ENCODE peak calls at places on chromosomes 16 and 17, in four cellular contexts. L, I, K and Y are unnamed samples.

GRCh38 chr16:81951564-81951963 is 59.7 kb downstream of the SDR42E1 start:
- DNase-seq in L (no peak), I (no peak), K (no peak), Y (no peak)

GRCh38 chr17:52648995-52649394 is 490.5 kb upstream of the CA10 start:
- DNase-seq in L (no peak), I (no peak), K (no peak), Y (no peak)

GRCh38 chr17:5784791-5785190 is 200.5 kb upstream of the NLRP1 start:
- DNase-seq in L (no peak), I (no peak), K (no peak), Y (no peak)

GRCh38 chr17:38872671-38873385 is 3.0 kb downstream of the LASP1 start:
- DNase-seq in L (no peak), I (no peak), K (no peak), Y (no peak)

GRCh38 chr16:55480228-55480655 is 1.2 kb downstream of the MMP2 start:
- DNase-seq in L (no peak), I (peak), K (peak), Y (no peak)

GRCh38 chr16:8893426-8893825 is 11.3 kb downstream of the LITAFD start:
- DNase-seq in L (no peak), I (no peak), K (no peak), Y (no peak)

GRCh38 chr16:46822270-46822669 is 8.7 kb downstream of the C16orf87 start:
- DNase-seq in L (no peak), I (no peak), K (peak), Y (no peak)

GRCh38 chr16:5188318-5189025 is 90.9 kb upstream of the EEF2KMT start:
- DNase-seq in L (no peak), I (no peak), K (no peak), Y (no peak)

GRCh38 chr16:73190688-73191087 is 142.8 kb upstream of the ZFHX3 start:
- DNase-seq in L (no peak), I (no peak), K (no peak), Y (no peak)

GRCh38 chr17:58236394-58236793 is 2.0 kb upstream of the LPO start:
- DNase-seq in L (no peak), I (no peak), K (no peak), Y (no peak)

GRCh38 chr17:68398731-68399637 is 58.3 kb downstream of the WIPI1 start:
- DNase-seq in L (peak), I (peak), K (peak), Y (no peak)

GRCh38 chr16:67294927-67295326 is 15.6 kb downstream of the PLEKHG4 start:
- DNase-seq in L (no peak), I (no peak), K (no peak), Y (no peak)

GRCh38 chr17:57269598-57270255 is 13.4 kb downstream of the MSI2 start:
- DNase-seq in L (no peak), I (no peak), K (no peak), Y (no peak)

GRCh38 chr16:4869147-4869790 is 22.0 kb downstream of the UBN1 start:
- DNase-seq in L (no peak), I (no peak), K (no peak), Y (no peak)

GRCh38 chr16:87874639-87875472 is 5.5 kb upstream of the SLC7A5 start:
- DNase-seq in L (no peak), I (no peak), K (no peak), Y (no peak)

GRCh38 chr17:27457731-27458523 is 1.7 kb downstream of the KSR1 start:
- DNase-seq in L (no peak), I (no peak), K (no peak), Y (no peak)

GRCh38 chr17:77741109-77741508 is 217.4 kb upstream of the TNRC6C start:
- DNase-seq in L (no peak), I (no peak), K (no peak), Y (no peak)

GRCh38 chr16:85765273-85765672 is 14.4 kb upstream of the C16orf74 start:
- DNase-seq in L (no peak), I (no peak), K (no peak), Y (no peak)

GRCh38 chr16:79217375-79218011 is 383.0 kb downstream of the MAF start:
- DNase-seq in L (no peak), I (no peak), K (no peak), Y (no peak)

GRCh38 chr17:65254166-65254565 is 117.0 kb downstream of the RGS9 start:
- DNase-seq in L (no peak), I (no peak), K (no peak), Y (no peak)

GRCh38 chr17:80894726-80895125 is 96.9 kb upstream of the CHMP6 start:
- DNase-seq in L (no peak), I (no peak), K (no peak), Y (no peak)

GRCh38 chr16:15573274-15573895 is 69.6 kb downstream of the MARF1 start:
- DNase-seq in L (no peak), I (no peak), K (no peak), Y (no peak)

GRCh38 chr17:1412185-1413110 is 12.4 kb upstream of the YWHAE start:
- DNase-seq in L (no peak), I (peak), K (no peak), Y (no peak)

GRCh38 chr17:79705674-79706073 is 25.1 kb upstream of the ENPP7 start:
- DNase-seq in L (no peak), I (no peak), K (no peak), Y (no peak)

GRCh38 chr16:24769806-24770205 is 40.4 kb downstream of the TNRC6A start:
- DNase-seq in L (no peak), I (no peak), K (peak), Y (no peak)

GRCh38 chr16:89360760-89361435 is 129.5 kb downstream of the ANKRD11 start:
- DNase-seq in L (no peak), I (peak), K (no peak), Y (no peak)

GRCh38 chr17:43125967-43126910 is 1.1 kb upstream of the BRCA1 start:
- DNase-seq in L (no peak), I (no peak), K (no peak), Y (no peak)

GRCh38 chr17:16943032-16943352 is 28.9 kb downstream of the TNFRSF13B start:
- DNase-seq in L (no peak), I (no peak), K (no peak), Y (no peak)

GRCh38 chr17:45363498-45363897 is 46.7 kb upstream of the MAP3K14 start:
- DNase-seq in L (no peak), I (no peak), K (no peak), Y (no peak)

GRCh38 chr16:23403547-23403946 is 49.4 kb downstream of the COG7 start:
- DNase-seq in L (no peak), I (no peak), K (no peak), Y (no peak)

GRCh38 chr17:65039349-65039988 is 17.1 kb downstream of the GNA13 start:
- DNase-seq in L (no peak), I (no peak), K (no peak), Y (no peak)

GRCh38 chr16:13634921-13635320 is 285.0 kb upstream of the ERCC4 start:
- DNase-seq in L (no peak), I (no peak), K (no peak), Y (peak)

GRCh38 chr17:63578769-63579111 is 22.0 kb upstream of the TACO1 start:
- DNase-seq in L (no peak), I (no peak), K (no peak), Y (no peak)

GRCh38 chr17:34024303-34025178 is 230.5 kb upstream of the CCL2 start:
- DNase-seq in L (no peak), I (no peak), K (no peak), Y (no peak)

GRCh38 chr17:34025179-34025551 is 229.9 kb upstream of the CCL2 start:
- DNase-seq in L (no peak), I (no peak), K (no peak), Y (no peak)
- H3K4me3 ChIP-seq in L (no peak), I (no peak), K (no peak), Y (no peak)

GRCh38 chr16:21227886-21228285 is 5.6 kb upstream of the ANKS4B start:
- DNase-seq in L (no peak), I (no peak), K (no peak), Y (no peak)

GRCh38 chr16:21226749-21227148 is 6.8 kb upstream of the ANKS4B start:
- DNase-seq in L (no peak), I (no peak), K (no peak), Y (no peak)

GRCh38 chr16:21224800-21225199 is 8.7 kb upstream of the ANKS4B start:
- DNase-seq in L (no peak), I (no peak), K (no peak), Y (no peak)

GRCh38 chr16:21222495-21223337 is 10.8 kb upstream of the ANKS4B start:
- DNase-seq in L (no peak), I (no peak), K (no peak), Y (peak)

DNA sequence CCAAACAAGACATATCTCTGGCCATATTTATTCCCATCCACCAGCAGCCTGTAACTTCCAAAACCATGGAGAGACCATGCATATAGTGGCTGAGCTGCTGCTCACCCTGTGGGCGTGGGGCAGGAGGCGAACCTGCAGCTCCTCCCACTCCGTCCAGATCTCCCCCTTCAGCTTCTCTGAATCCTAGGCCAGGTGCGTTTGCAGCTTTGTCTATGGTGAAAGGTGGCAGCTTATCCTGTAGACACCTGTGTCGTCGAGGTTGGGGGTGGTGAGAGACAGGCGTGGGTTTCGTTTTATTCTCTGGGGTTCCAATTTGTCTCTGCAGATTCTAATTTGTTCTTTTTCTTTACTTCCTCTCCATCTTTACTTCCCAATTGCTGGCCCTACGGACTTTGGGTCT is 9.7 kb upstream of the ANKS4B start:
- DNase-seq in L (no peak), I (no peak), K (no peak), Y (no peak)
- TF ChIP-seq CTCF in L (no peak), I (no peak), K (no peak), Y (no peak)

DNA sequence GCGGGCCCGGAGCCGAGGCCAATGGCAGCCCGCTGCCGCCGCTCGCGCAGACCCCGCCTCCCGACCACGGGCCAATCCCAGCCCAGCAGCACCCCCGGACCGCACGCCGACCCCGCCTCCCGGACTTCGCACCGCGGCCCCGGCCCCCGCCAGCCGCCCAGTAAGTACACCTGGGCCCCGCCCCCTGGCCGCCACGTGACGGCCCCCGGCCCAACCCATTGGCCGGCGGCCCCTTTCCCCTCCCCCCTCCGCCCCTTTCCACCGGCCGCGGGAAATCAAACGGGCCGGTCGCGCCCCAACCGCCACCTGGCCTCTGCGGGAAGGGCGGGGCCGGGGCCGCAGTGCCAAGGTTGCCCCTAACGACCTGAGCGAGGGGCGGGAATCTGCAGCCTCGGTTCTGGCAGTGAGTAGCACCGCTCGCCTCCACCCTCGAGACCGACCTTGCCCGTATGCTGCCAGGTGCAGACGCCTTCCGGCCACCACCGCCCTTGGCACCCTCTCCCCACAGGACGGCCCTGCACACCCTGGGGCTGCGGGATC is at the start of gene YBX2:
- DNase-seq in L (no peak), I (peak), K (no peak), Y (no peak)
- H3K4me3 ChIP-seq in L (peak), I (peak), K (peak), Y (peak)

GRCh38 chr16:287298-287811 is 4.4 kb downstream of the PDIA2 start:
- DNase-seq in L (no peak), I (peak), K (no peak), Y (no peak)
- TF ChIP-seq CTCF in L (no peak), I (no peak), K (no peak), Y (peak)

GRCh38 chr17:76487451-76488192 is 13.6 kb downstream of the RHBDF2 start:
- DNase-seq in L (no peak), I (no peak), K (no peak), Y (no peak)
- H3K4me3 ChIP-seq in L (no peak), I (no peak), K (no peak), Y (no peak)

GRCh38 chr16:11217651-11218323 is 38.2 kb downstream of the SOCS1 start:
- DNase-seq in L (no peak), I (no peak), K (no peak), Y (no peak)

GRCh38 chr16:11213799-11214198 is 42.2 kb downstream of the SOCS1 start:
- DNase-seq in L (no peak), I (no peak), K (no peak), Y (no peak)

GRCh38 chr16:11215935-11216556 is 40.0 kb downstream of the SOCS1 start:
- DNase-seq in L (no peak), I (no peak), K (no peak), Y (no peak)

GRCh38 chr16:11219188-11219587 is 36.8 kb downstream of the SOCS1 start:
- DNase-seq in L (no peak), I (no peak), K (no peak), Y (no peak)

DNA sequence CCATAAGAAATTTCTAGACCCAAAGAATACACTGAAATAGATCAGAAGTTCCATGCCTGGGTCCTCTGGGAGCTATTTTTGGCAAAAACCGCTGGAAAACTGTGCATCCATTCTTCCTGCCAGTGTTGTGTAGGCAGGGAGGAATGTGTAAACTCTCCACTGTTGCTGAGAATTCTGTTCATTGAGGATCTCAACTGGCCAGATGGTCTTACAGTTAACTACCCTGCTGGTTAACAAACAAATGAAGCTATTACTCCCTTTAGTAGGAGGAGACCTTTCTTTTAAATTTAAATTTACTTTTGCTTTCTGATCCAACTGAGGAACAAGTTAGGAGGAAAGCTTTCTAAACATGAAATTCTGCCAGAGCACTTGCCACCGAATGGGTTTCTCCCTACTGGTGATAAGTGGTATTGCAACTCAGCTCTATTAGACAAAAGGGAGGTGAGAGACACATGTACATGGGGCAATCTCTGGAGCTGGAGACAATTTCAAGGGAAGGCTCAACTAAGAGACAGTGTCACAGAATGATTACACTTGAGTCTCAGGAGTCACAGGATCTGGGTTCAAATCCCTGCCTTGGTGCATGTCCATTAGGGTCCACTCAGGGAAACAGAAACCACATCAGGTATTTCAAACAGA is 37.6 kb downstream of the SOCS1 start:
- DNase-seq in L (no peak), I (no peak), K (no peak), Y (no peak)
- TF ChIP-seq CTCF in L (no peak), I (peak), K (peak), Y (peak)